ENCODE peak calls at places on chromosomes 4 and X, in five cellular contexts. Z is HCT116, S is SK-N-SH, C is K562, J is GM12878. H is an unnamed sample.

GRCh38 chr4:118112647-118113046 is 78.4 kb downstream of the NDST3 start:
- DNase-seq in Z (no peak), S (no peak), C (no peak), J (no peak), H (no peak)

GRCh38 chrX:37383313-37383712 is 34.1 kb downstream of the PRRG1 start:
- DNase-seq in Z (no peak), S (no peak), C (no peak), J (no peak), H (no peak)

GRCh38 chrX:47360423-47361179 is 9.8 kb upstream of the ZNF157 start:
- DNase-seq in Z (no peak), S (no peak), C (no peak), J (no peak), H (no peak)

GRCh38 chr4:148704291-148704690 is 262.1 kb upstream of the NR3C2 start:
- DNase-seq in Z (no peak), S (no peak), C (no peak), J (no peak), H (no peak)

GRCh38 chrX:48831136-48831908 is 4.1 kb downstream of the PCSK1N start:
- DNase-seq in Z (no peak), S (peak; percentile 12), C (no peak), J (no peak), H (no peak)

GRCh38 chr4:40918330-40918729 is 168.6 kb downstream of the NSUN7 start:
- DNase-seq in Z (no peak), S (peak; percentile 42), C (no peak), J (no peak), H (no peak)

GRCh38 chrX:83535417-83536244 is 27.5 kb downstream of the POU3F4 start:
- DNase-seq in Z (no peak), S (no peak), C (no peak), J (peak; percentile 2), H (peak; percentile 1)

GRCh38 chr4:25367004-25367621 is 9.9 kb upstream of the ANAPC4 start:
- DNase-seq in Z (no peak), S (peak; percentile 19), C (peak; percentile 20), J (no peak), H (peak; percentile 46)

GRCh38 chrX:113728937-113729336 is 854.9 kb upstream of the HTR2C start:
- DNase-seq in Z (no peak), S (no peak), C (no peak), J (no peak), H (no peak)

GRCh38 chrX:103562801-103563200 is 22.5 kb upstream of the TCEAL4 start:
- DNase-seq in Z (no peak), S (no peak), C (no peak), J (no peak), H (no peak)

GRCh38 chrX:107773206-107773605 is 2.4 kb downstream of the TSC22D3 start:
- DNase-seq in Z (no peak), S (no peak), C (no peak), J (no peak), H (no peak)

GRCh38 chrX:31329298-31329697 is 257.5 kb upstream of the FTHL17 start:
- DNase-seq in Z (no peak), S (no peak), C (no peak), J (no peak), H (no peak)

GRCh38 chr4:98006814-98007412 is 136.4 kb downstream of the STPG2 start:
- DNase-seq in Z (no peak), S (no peak), C (no peak), J (no peak), H (no peak)

GRCh38 chrX:116238093-116238492 is 67.5 kb downstream of the AGTR2 start:
- DNase-seq in Z (no peak), S (no peak), C (no peak), J (no peak), H (no peak)

GRCh38 chr4:73317092-73317491 is 58.5 kb upstream of the ANKRD17 start:
- DNase-seq in Z (no peak), S (no peak), C (no peak), J (no peak), H (no peak)

GRCh38 chr4:73309211-73309610 is 50.6 kb upstream of the ANKRD17 start:
- DNase-seq in Z (no peak), S (no peak), C (no peak), J (no peak), H (no peak)

GRCh38 chr4:73312967-73313366 is 54.4 kb upstream of the ANKRD17 start:
- DNase-seq in Z (no peak), S (no peak), C (no peak), J (no peak), H (no peak)

GRCh38 chr4:73311428-73311827 is 52.8 kb upstream of the ANKRD17 start:
- DNase-seq in Z (peak; percentile 8), S (no peak), C (no peak), J (no peak), H (no peak)

DNA sequence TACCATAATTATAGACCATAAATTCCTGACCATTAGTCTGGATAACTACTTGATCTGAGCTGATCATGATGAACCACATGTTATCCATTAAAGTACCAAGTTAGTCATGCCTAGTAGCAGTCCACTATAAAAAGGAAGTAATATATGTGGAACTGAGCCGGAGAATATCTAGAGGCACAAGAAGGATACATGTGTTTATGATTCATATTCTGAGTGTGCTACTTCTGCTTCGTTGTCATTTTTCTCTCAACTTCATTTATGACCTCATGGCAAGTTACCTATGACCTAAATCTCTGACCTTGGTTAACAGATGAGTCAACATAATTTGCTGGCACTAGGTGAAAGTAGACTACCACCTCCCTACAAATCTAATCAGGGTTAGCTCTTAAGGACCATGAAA is 56.5 kb upstream of the ANKRD17 start:
- DNase-seq in Z (no peak), S (no peak), C (no peak), J (no peak), H (no peak)
- TF ChIP-seq JUND in Z (no peak), S (no peak), C (no peak), J (no peak), H (no peak)

GRCh38 chr4:186723207-186724047 is at the start of gene FAT1:
- DNase-seq in Z (no peak), S (peak; percentile 85), C (peak; percentile 85), J (no peak), H (no peak)

GRCh38 chr4:186722856-186723206 is 825 bp downstream of the FAT1 start:
- DNase-seq in Z (no peak), S (no peak), C (no peak), J (no peak), H (peak; percentile 37)

GRCh38 chr4:186724048-186724860 is 598 bp upstream of the FAT1 start:
- DNase-seq in Z (no peak), S (peak; percentile 60), C (peak; percentile 53), J (no peak), H (no peak)

GRCh38 chr4:186717556-186717955 is 6.1 kb downstream of the FAT1 start:
- DNase-seq in Z (no peak), S (no peak), C (no peak), J (no peak), H (no peak)

GRCh38 chr4:186719925-186720694 is 3.5 kb downstream of the FAT1 start:
- DNase-seq in Z (no peak), S (no peak), C (peak; percentile 35), J (no peak), H (peak; percentile 67)
- TF ChIP-seq JUND in Z (no peak), S (no peak), C (no peak), J (no peak), H (no peak)

GRCh38 chr4:188988131-188988530 is 848.9 kb downstream of the TRIML1 start:
- DNase-seq in Z (no peak), S (no peak), C (no peak), J (no peak), H (no peak)

GRCh38 chr4:188992706-188993105 is 853.5 kb downstream of the TRIML1 start:
- DNase-seq in Z (no peak), S (no peak), C (no peak), J (no peak), H (no peak)

GRCh38 chr4:188989371-188989770 is 850.1 kb downstream of the TRIML1 start:
- DNase-seq in Z (no peak), S (no peak), C (no peak), J (no peak), H (no peak)

DNA sequence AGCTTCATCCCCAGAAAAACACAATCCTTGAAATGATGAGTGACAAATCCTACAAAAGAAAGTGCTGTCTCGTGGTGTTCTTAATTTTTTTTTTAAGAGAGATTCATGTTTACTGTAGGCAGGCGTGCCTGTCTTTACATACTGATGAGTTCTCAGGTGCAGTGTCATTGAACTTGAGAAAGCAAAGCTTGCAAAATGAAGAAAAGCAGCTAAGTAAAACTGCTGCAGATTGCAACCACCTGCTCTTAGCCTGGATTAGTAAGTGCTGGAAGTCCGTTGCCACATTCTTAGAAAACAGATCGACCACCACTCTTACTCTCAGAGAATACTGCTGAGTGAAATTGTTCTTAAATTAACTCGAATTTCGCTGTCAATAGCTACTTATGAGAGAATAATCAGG is 854.6 kb downstream of the TRIML1 start:
- DNase-seq in Z (no peak), S (no peak), C (no peak), J (no peak), H (no peak)
- TF ChIP-seq JUND in Z (no peak), S (no peak), C (no peak), J (no peak), H (no peak)

GRCh38 chrX:69616520-69617203 is 749 bp downstream of the EDA start:
- DNase-seq in Z (no peak), S (peak; percentile 12), C (no peak), J (no peak), H (no peak)
- TF ChIP-seq JUND in Z (no peak), S (no peak), C (no peak), J (no peak), H (no peak)

GRCh38 chr4:142960134-142960533 is 114.0 kb upstream of the INPP4B start:
- DNase-seq in Z (no peak), S (no peak), C (no peak), J (no peak), H (no peak)
- TF ChIP-seq JUND in Z (no peak), S (no peak), C (no peak), J (no peak), H (no peak)

DNA sequence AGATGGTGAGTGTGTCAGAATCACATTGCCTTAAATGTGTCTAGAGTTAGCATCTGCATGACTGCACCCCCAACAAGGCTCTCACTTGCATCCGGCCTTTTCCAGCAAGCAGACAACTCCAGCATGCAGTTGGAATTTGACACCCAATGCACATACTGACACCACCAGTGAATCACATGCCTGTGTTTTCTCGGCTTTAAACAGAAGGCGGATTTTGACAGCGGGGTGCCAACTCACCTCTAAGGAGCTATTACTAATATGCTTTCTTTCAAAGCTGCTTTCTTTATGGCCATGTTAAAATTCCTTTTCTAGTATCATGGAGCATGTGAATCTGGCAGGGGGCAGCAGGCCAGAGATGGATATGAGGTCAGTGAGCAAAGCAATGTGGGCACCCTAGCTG is 78.0 kb upstream of the CLNK start:
- DNase-seq in Z (no peak), S (no peak), C (no peak), J (no peak), H (peak; percentile 10)
- TF ChIP-seq JUND in Z (no peak), S (no peak), C (no peak), J (no peak), H (no peak)